ENCODE peak calls at places on chromosomes 6 and 20, in nine cellular contexts. G, Q, N, M, U, F, J, A and O are unnamed samples.
A peak's percentile ranks its signal among the peaks of the same experiment; 100 is the strongest.

GRCh38 chr6:76885861-76886301 is 577.4 kb downstream of the HTR1B start:
- DNase-seq in G (no peak), Q (no peak), N (peak; percentile 83), M (no peak), U (no peak), F (peak; percentile 39), J (no peak), A (no peak), O (no peak)

GRCh38 chr6:138680085-138680484 is 93.5 kb upstream of the CCDC28A start:
- DNase-seq in G (no peak), Q (no peak), N (no peak), M (no peak), U (no peak), F (no peak), J (no peak), A (no peak), O (no peak)

GRCh38 chr6:145587342-145587741 is 148.0 kb downstream of the EPM2A start:
- DNase-seq in G (no peak), Q (no peak), N (no peak), M (no peak), U (no peak), F (no peak), J (no peak), A (no peak), O (no peak)

GRCh38 chr6:328184-328670 is 35.9 kb downstream of the DUSP22 start:
- DNase-seq in G (peak; percentile 77), Q (peak; percentile 79), N (peak; percentile 98), M (no peak), U (no peak), F (peak; percentile 90), J (no peak), A (no peak), O (peak; percentile 70)

GRCh38 chr6:4125933-4126864 is 9.2 kb downstream of the ECI2 start:
- DNase-seq in G (no peak), Q (no peak), N (peak; percentile 93), M (no peak), U (no peak), F (peak; percentile 86), J (no peak), A (no peak), O (peak; percentile 53)

GRCh38 chr6:11333292-11333849 is 100.9 kb upstream of the NEDD9 start:
- DNase-seq in G (no peak), Q (no peak), N (no peak), M (no peak), U (no peak), F (no peak), J (no peak), A (peak; percentile 54), O (no peak)

GRCh38 chr6:132902866-132903265 is 88.5 kb downstream of the RPS12 start:
- DNase-seq in G (no peak), Q (no peak), N (no peak), M (no peak), U (no peak), F (no peak), J (no peak), A (no peak), O (no peak)

GRCh38 chr6:51704932-51705540 is 382.4 kb downstream of the PKHD1 start:
- DNase-seq in G (no peak), Q (no peak), N (no peak), M (no peak), U (no peak), F (no peak), J (no peak), A (no peak), O (no peak)

GRCh38 chr6:113190170-113190569 is 667.0 kb upstream of the MARCKS start:
- DNase-seq in G (no peak), Q (no peak), N (peak; percentile 23), M (no peak), U (no peak), F (peak; percentile 18), J (peak; percentile 16), A (no peak), O (no peak)

GRCh38 chr6:9717568-9717967 is 697.3 kb downstream of the TFAP2A start:
- DNase-seq in G (no peak), Q (no peak), N (no peak), M (no peak), U (no peak), F (no peak), J (no peak), A (no peak), O (no peak)

GRCh38 chr6:33719326-33719987 is 8.0 kb upstream of the UQCC2 start:
- DNase-seq in G (no peak), Q (no peak), N (no peak), M (no peak), U (no peak), F (no peak), J (no peak), A (no peak), O (no peak)

GRCh38 chr20:277496-277781 is 13.1 kb downstream of the C20orf96 start:
- DNase-seq in G (no peak), Q (no peak), N (no peak), M (no peak), U (no peak), F (no peak), J (no peak), A (no peak), O (no peak)

GRCh38 chr6:146719387-146719786 is 120.6 kb downstream of the ADGB start:
- DNase-seq in G (no peak), Q (no peak), N (no peak), M (no peak), U (no peak), F (no peak), J (no peak), A (no peak), O (no peak)

GRCh38 chr6:109516929-109517328 is 33.9 kb upstream of the ZBTB24 start:
- DNase-seq in G (no peak), Q (no peak), N (no peak), M (no peak), U (no peak), F (no peak), J (no peak), A (no peak), O (no peak)

GRCh38 chr20:21832442-21833152 is 127.1 kb downstream of the PAX1 start:
- DNase-seq in G (no peak), Q (no peak), N (peak; percentile 27), M (no peak), U (no peak), F (no peak), J (no peak), A (no peak), O (no peak)

GRCh38 chr6:132131777-132132176 is 180.6 kb upstream of the CCN2 start:
- DNase-seq in G (peak; percentile 92), Q (peak; percentile 59), N (peak; percentile 100), M (peak; percentile 55), U (no peak), F (peak; percentile 99), J (peak; percentile 8), A (no peak), O (peak; percentile 91)

GRCh38 chr20:11772226-11772730 is 145.4 kb upstream of the BTBD3 start:
- DNase-seq in G (no peak), Q (no peak), N (no peak), M (no peak), U (no peak), F (no peak), J (no peak), A (no peak), O (no peak)

GRCh38 chr6:170236131-170236851 is 54.6 kb downstream of the DLL1 start:
- DNase-seq in G (no peak), Q (no peak), N (no peak), M (no peak), U (no peak), F (no peak), J (no peak), A (no peak), O (no peak)

GRCh38 chr6:27290850-27291208 is 21.2 kb downstream of the POM121L2 start:
- DNase-seq in G (no peak), Q (no peak), N (no peak), M (no peak), U (no peak), F (no peak), J (peak; percentile 32), A (no peak), O (no peak)

GRCh38 chr6:27286141-27286540 is 25.9 kb downstream of the POM121L2 start:
- DNase-seq in G (no peak), Q (no peak), N (no peak), M (no peak), U (no peak), F (no peak), J (no peak), A (no peak), O (no peak)

GRCh38 chr6:27290065-27290849 is 21.8 kb downstream of the POM121L2 start:
- DNase-seq in G (no peak), Q (no peak), N (peak; percentile 71), M (no peak), U (no peak), F (peak; percentile 38), J (peak; percentile 36), A (no peak), O (no peak)

GRCh38 chr6:27288136-27289044 is 23.7 kb downstream of the POM121L2 start:
- DNase-seq in G (no peak), Q (no peak), N (no peak), M (no peak), U (no peak), F (no peak), J (peak; percentile 56), A (no peak), O (no peak)

DNA sequence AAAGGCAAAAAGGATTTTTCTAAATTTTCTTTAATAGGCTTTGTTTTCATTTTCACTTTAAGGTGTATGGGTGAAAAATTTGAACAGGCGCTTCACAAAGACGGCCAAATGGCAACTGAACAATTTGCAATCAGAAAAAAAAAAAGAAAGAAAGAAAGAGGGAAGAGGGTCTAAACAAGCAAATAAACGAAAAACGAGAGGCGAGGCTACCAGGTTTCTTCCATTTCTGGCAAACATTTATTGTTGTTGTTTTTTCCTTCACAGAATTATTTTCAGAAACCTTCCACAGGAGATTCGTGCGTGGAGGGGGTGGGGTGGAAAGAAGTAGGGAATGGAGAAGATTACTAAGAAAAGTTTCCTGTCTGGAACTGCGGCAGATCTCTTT is 24.3 kb downstream of the POM121L2 start:
- DNase-seq in G (no peak), Q (no peak), N (no peak), M (no peak), U (no peak), F (no peak), J (no peak), A (no peak), O (no peak)
- H3K4me3 ChIP-seq in G (no peak overlapping the region), Q (no peak overlapping the region), N (peak overlapping the region; percentile 29), M (no peak overlapping the region), U (no peak overlapping the region), F (peak overlapping the region; percentile 6), J (peak overlapping the region; percentile 52), A (no peak overlapping the region), O (peak overlapping the region; percentile 18)

GRCh38 chr6:106163446-106163965 is 77.4 kb downstream of the PRDM1 start:
- DNase-seq in G (no peak), Q (peak; percentile 23), N (peak; percentile 80), M (no peak), U (no peak), F (peak; percentile 68), J (peak; percentile 29), A (no peak), O (peak; percentile 50)
- TF ChIP-seq CTCF in G (no peak), Q (no peak), N (peak; percentile 29), M (no peak), U (no peak), F (peak; percentile 20), J (no peak), A (no peak), O (no peak)

GRCh38 chr20:36604952-36605308 is 649 bp upstream of the RAB5IF start:
- DNase-seq in G (peak; percentile 75), Q (peak; percentile 43), N (peak; percentile 19), M (peak; percentile 27), U (no peak), F (no peak), J (peak; percentile 13), A (peak; percentile 89), O (no peak)
- H3K4me3 ChIP-seq in G (peak overlapping the region; percentile 95), Q (peak overlapping the region; percentile 75), N (peak overlapping the region; percentile 38), M (peak overlapping the region; percentile 78), U (peak overlapping the region; percentile 82), F (peak overlapping the region; percentile 40), J (no peak overlapping the region), A (peak overlapping the region; percentile 45), O (peak overlapping the region; percentile 97)

GRCh38 chr6:96542702-96543101 is 20.2 kb upstream of the FHL5 start:
- DNase-seq in G (no peak), Q (no peak), N (peak; percentile 15), M (no peak), U (no peak), F (peak; percentile 15), J (peak; percentile 33), A (no peak), O (no peak)
- TF ChIP-seq CTCF in G (peak; percentile 62), Q (peak; percentile 67), N (peak; percentile 42), M (no peak), U (no peak), F (peak; percentile 43), J (peak; percentile 61), A (no peak), O (peak; percentile 49)